ENCODE peak calls at places on chromosomes 2 and 18, in five cellular contexts. One of them, this sample, is unnamed.
A peak's percentile ranks its signal among the peaks of the same experiment; 100 is the strongest.

GRCh38 chr2:33395660-33396249 is 80.7 kb upstream of the RASGRP3 start:
- DNase-seq in HepG2: peak; percentile 18
- DNase-seq in H1: no peak
- DNase-seq in K562: peak; percentile 56
- DNase-seq in GM12891: no peak
- DNase-seq in this sample: no peak

GRCh38 chr2:53593891-53594585 is 173.6 kb upstream of the CHAC2 start:
- DNase-seq in GM12891: no peak
- DNase-seq in K562: no peak
- DNase-seq in HepG2: no peak
- DNase-seq in H1: no peak
- DNase-seq in this sample: no peak

GRCh38 chr18:62773691-62774090 is 58.4 kb downstream of the PHLPP1 start:
- DNase-seq in H1: no peak
- DNase-seq in GM12891: no peak
- DNase-seq in K562: no peak
- DNase-seq in HepG2: no peak
- DNase-seq in this sample: no peak

GRCh38 chr2:8628179-8628869 is 53.5 kb upstream of the ID2 start:
- DNase-seq in HepG2: no peak
- DNase-seq in GM12891: peak; percentile 42
- DNase-seq in K562: peak; percentile 40
- DNase-seq in H1: no peak
- DNase-seq in this sample: no peak

GRCh38 chr18:44917865-44918476 is 237.3 kb downstream of the SETBP1 start:
- DNase-seq in HepG2: peak; percentile 10
- DNase-seq in H1: no peak
- DNase-seq in K562: no peak
- DNase-seq in GM12891: no peak
- DNase-seq in this sample: no peak

GRCh38 chr2:228747478-228747877 is 523.6 kb downstream of the PID1 start:
- DNase-seq in K562: no peak
- DNase-seq in HepG2: no peak
- DNase-seq in GM12891: no peak
- DNase-seq in H1: no peak
- DNase-seq in this sample: no peak

GRCh38 chr2:46036929-46037328 is 260.3 kb upstream of the EPAS1 start:
- DNase-seq in H1: no peak
- DNase-seq in HepG2: no peak
- DNase-seq in GM12891: no peak
- DNase-seq in K562: no peak
- DNase-seq in this sample: no peak

GRCh38 chr2:86441392-86441788 is 219 bp downstream of the KDM3A start:
- DNase-seq in HepG2: no peak
- DNase-seq in K562: no peak
- DNase-seq in GM12891: no peak
- DNase-seq in H1: no peak
- DNase-seq in this sample: no peak

GRCh38 chr18:52160652-52161051 is 179.3 kb upstream of the DCC start:
- DNase-seq in GM12891: no peak
- DNase-seq in HepG2: no peak
- DNase-seq in K562: no peak
- DNase-seq in H1: peak; percentile 15
- DNase-seq in this sample: no peak

GRCh38 chr18:79798346-79798998 is 734 bp downstream of the KCNG2 start:
- DNase-seq in HepG2: no peak
- DNase-seq in K562: no peak
- DNase-seq in GM12891: no peak
- DNase-seq in H1: no peak
- DNase-seq in this sample: no peak

GRCh38 chr2:202360646-202361045 is 15.5 kb upstream of the BMPR2 start:
- DNase-seq in K562: no peak
- DNase-seq in HepG2: no peak
- DNase-seq in GM12891: no peak
- DNase-seq in H1: no peak
- DNase-seq in this sample: no peak

GRCh38 chr2:106127282-106127771 is 66.8 kb downstream of the UXS1 start:
- DNase-seq in HepG2: peak; percentile 66
- DNase-seq in GM12891: no peak
- DNase-seq in K562: no peak
- DNase-seq in H1: no peak
- DNase-seq in this sample: no peak

GRCh38 chr2:121485039-121485438 is 45.6 kb upstream of the RNU4ATAC start:
- DNase-seq in HepG2: no peak
- DNase-seq in H1: no peak
- DNase-seq in K562: no peak
- DNase-seq in GM12891: no peak
- DNase-seq in this sample: no peak

GRCh38 chr2:42192010-42192373 is 22.8 kb downstream of the EML4 start:
- DNase-seq in H1: no peak
- DNase-seq in HepG2: no peak
- DNase-seq in K562: no peak
- DNase-seq in GM12891: no peak
- DNase-seq in this sample: no peak

GRCh38 chr2:237324446-237325236 is 89.3 kb downstream of the COL6A3 start:
- DNase-seq in K562: no peak
- DNase-seq in GM12891: no peak
- DNase-seq in HepG2: no peak
- DNase-seq in H1: no peak
- DNase-seq in this sample: no peak

GRCh38 chr2:60486067-60486466 is 67.4 kb downstream of the BCL11A start:
- DNase-seq in HepG2: no peak
- DNase-seq in K562: no peak
- DNase-seq in H1: no peak
- DNase-seq in GM12891: no peak
- DNase-seq in this sample: no peak

GRCh38 chr2:138267161-138267901 is 234.2 kb upstream of the SPOPL start:
- DNase-seq in HepG2: no peak
- DNase-seq in GM12891: no peak
- DNase-seq in K562: no peak
- DNase-seq in H1: no peak
- DNase-seq in this sample: no peak

GRCh38 chr2:16774980-16775963 is 109.6 kb upstream of the CYRIA start:
- DNase-seq in H1: no peak
- DNase-seq in K562: no peak
- DNase-seq in GM12891: no peak
- DNase-seq in HepG2: peak; percentile 41
- DNase-seq in this sample: no peak

GRCh38 chr2:188207554-188207953 is 84.1 kb upstream of the GULP1 start:
- DNase-seq in H1: no peak
- DNase-seq in HepG2: no peak
- DNase-seq in GM12891: no peak
- DNase-seq in K562: no peak
- DNase-seq in this sample: no peak

GRCh38 chr18:49812321-49813070 is 837 bp downstream of the ACAA2 start:
- DNase-seq in GM12891: no peak
- DNase-seq in H1: no peak
- DNase-seq in K562: no peak
- DNase-seq in HepG2: no peak
- DNase-seq in this sample: no peak

GRCh38 chr18:58992301-58993231 is 127.9 kb downstream of the ZNF532 start:
- DNase-seq in GM12891: no peak
- DNase-seq in K562: no peak
- DNase-seq in H1: no peak
- DNase-seq in HepG2: no peak
- DNase-seq in this sample: no peak

GRCh38 chr2:138059487-138059886 is 95.2 kb downstream of the HNMT start:
- DNase-seq in HepG2: no peak
- DNase-seq in K562: no peak
- DNase-seq in H1: no peak
- DNase-seq in GM12891: no peak
- DNase-seq in this sample: no peak

GRCh38 chr2:157874278-157874825 is 1.8 kb downstream of the ACVR1 start:
- DNase-seq in GM12891: no peak
- DNase-seq in K562: no peak
- DNase-seq in H1: no peak
- DNase-seq in HepG2: no peak
- DNase-seq in this sample: no peak

GRCh38 chr2:16215892-16216554 is 275.7 kb downstream of the MYCN start:
- DNase-seq in K562: no peak
- DNase-seq in H1: no peak
- DNase-seq in GM12891: no peak
- DNase-seq in HepG2: no peak
- DNase-seq in this sample: no peak

GRCh38 chr18:23990474-23991410 is 23.8 kb upstream of the TTC39C start:
- DNase-seq in H1: no peak
- DNase-seq in K562: no peak
- DNase-seq in GM12891: no peak
- DNase-seq in HepG2: no peak
- DNase-seq in this sample: no peak

GRCh38 chr2:136175466-136175865 is 57.5 kb upstream of the CXCR4 start:
- DNase-seq in H1: no peak
- DNase-seq in HepG2: no peak
- DNase-seq in GM12891: no peak
- DNase-seq in K562: no peak
- DNase-seq in this sample: no peak

GRCh38 chr18:12946549-12947354 is 1.1 kb upstream of the SEH1L start:
- DNase-seq in HepG2: peak; percentile 93
- DNase-seq in GM12891: peak; percentile 11
- DNase-seq in K562: peak; percentile 26
- DNase-seq in H1: no peak
- DNase-seq in this sample: no peak

GRCh38 chr2:85380048-85380447 is 25.5 kb downstream of the ELMOD3 start:
- DNase-seq in GM12891: no peak
- DNase-seq in HepG2: no peak
- DNase-seq in K562: no peak
- DNase-seq in H1: no peak
- DNase-seq in this sample: no peak

GRCh38 chr18:35588995-35589394 is 7.5 kb downstream of the GALNT1 start:
- DNase-seq in H1: peak; percentile 46
- DNase-seq in GM12891: no peak
- DNase-seq in K562: no peak
- DNase-seq in HepG2: peak; percentile 35
- DNase-seq in this sample: no peak

GRCh38 chr2:148967484-148967883 is 71.0 kb upstream of the LYPD6B start:
- DNase-seq in K562: no peak
- DNase-seq in H1: no peak
- DNase-seq in GM12891: no peak
- DNase-seq in HepG2: no peak
- DNase-seq in this sample: no peak

GRCh38 chr2:133439281-133439920 is 128.9 kb downstream of the NCKAP5 start:
- DNase-seq in HepG2: no peak
- DNase-seq in K562: no peak
- DNase-seq in H1: no peak
- DNase-seq in GM12891: no peak
- DNase-seq in this sample: no peak

GRCh38 chr18:75210274-75211001 is at the start of gene TSHZ1:
- DNase-seq in K562: peak; percentile 20
- DNase-seq in HepG2: peak; percentile 85
- DNase-seq in GM12891: no peak
- DNase-seq in H1: no peak
- DNase-seq in this sample: no peak
- TF ChIP-seq POLR2A in K562: peak; percentile 73
- TF ChIP-seq POLR2A in HepG2: peak; percentile 59
- TF ChIP-seq POLR2A in GM12891: peak; percentile 57
- TF ChIP-seq POLR2A in H1: no peak
- TF ChIP-seq POLR2A in this sample: peak; percentile 72

GRCh38 chr2:196266351-196266750 is 95.0 kb upstream of the STK17B start:
- DNase-seq in HepG2: no peak
- DNase-seq in K562: no peak
- DNase-seq in GM12891: no peak
- DNase-seq in H1: no peak
- DNase-seq in this sample: no peak

GRCh38 chr2:196266855-196267254 is 95.5 kb upstream of the STK17B start:
- DNase-seq in K562: no peak
- DNase-seq in GM12891: no peak
- DNase-seq in HepG2: no peak
- DNase-seq in H1: no peak
- DNase-seq in this sample: no peak

GRCh38 chr2:196268022-196268421 is 96.6 kb upstream of the STK17B start:
- DNase-seq in GM12891: no peak
- DNase-seq in K562: no peak
- DNase-seq in HepG2: no peak
- DNase-seq in H1: no peak
- DNase-seq in this sample: no peak

GRCh38 chr2:196271786-196272185 is 100.4 kb upstream of the STK17B start:
- DNase-seq in GM12891: no peak
- DNase-seq in K562: no peak
- DNase-seq in HepG2: no peak
- DNase-seq in H1: no peak
- DNase-seq in this sample: no peak

GRCh38 chr2:196268538-196269338 is 97.4 kb upstream of the STK17B start:
- DNase-seq in H1: no peak
- DNase-seq in K562: no peak
- DNase-seq in HepG2: peak; percentile 23
- DNase-seq in GM12891: no peak
- DNase-seq in this sample: no peak
- TF ChIP-seq POLR2AphosphoS5 in H1: no peak
- TF ChIP-seq POLR2AphosphoS5 in K562: no peak
- TF ChIP-seq POLR2AphosphoS5 in HepG2: no peak
- TF ChIP-seq POLR2AphosphoS5 in GM12891: no peak
- TF ChIP-seq POLR2AphosphoS5 in this sample: no peak

GRCh38 chr2:96967964-96968363 is 18.4 kb downstream of the FAM178B start:
- DNase-seq in H1: no peak
- DNase-seq in K562: no peak
- DNase-seq in HepG2: no peak
- DNase-seq in GM12891: no peak
- DNase-seq in this sample: no peak

GRCh38 chr2:96964221-96964905 is 22.0 kb downstream of the FAM178B start:
- DNase-seq in HepG2: no peak
- DNase-seq in H1: no peak
- DNase-seq in K562: no peak
- DNase-seq in GM12891: no peak
- DNase-seq in this sample: no peak

GRCh38 chr2:96967436-96967835 is 18.9 kb downstream of the FAM178B start:
- DNase-seq in K562: no peak
- DNase-seq in HepG2: no peak
- DNase-seq in GM12891: no peak
- DNase-seq in H1: no peak
- DNase-seq in this sample: no peak

GRCh38 chr2:96963316-96963715 is 23.1 kb downstream of the FAM178B start:
- DNase-seq in HepG2: no peak
- DNase-seq in K562: no peak
- DNase-seq in GM12891: no peak
- DNase-seq in H1: no peak
- DNase-seq in this sample: no peak

GRCh38 chr2:96965781-96966514 is 20.4 kb downstream of the FAM178B start:
- DNase-seq in K562: no peak
- DNase-seq in H1: no peak
- DNase-seq in HepG2: no peak
- DNase-seq in GM12891: no peak
- DNase-seq in this sample: no peak
- TF ChIP-seq TAF1 in K562: no peak
- TF ChIP-seq TAF1 in H1: no peak
- TF ChIP-seq TAF1 in HepG2: no peak
- TF ChIP-seq TAF1 in GM12891: no peak
- TF ChIP-seq TAF1 in this sample: no peak

DNA sequence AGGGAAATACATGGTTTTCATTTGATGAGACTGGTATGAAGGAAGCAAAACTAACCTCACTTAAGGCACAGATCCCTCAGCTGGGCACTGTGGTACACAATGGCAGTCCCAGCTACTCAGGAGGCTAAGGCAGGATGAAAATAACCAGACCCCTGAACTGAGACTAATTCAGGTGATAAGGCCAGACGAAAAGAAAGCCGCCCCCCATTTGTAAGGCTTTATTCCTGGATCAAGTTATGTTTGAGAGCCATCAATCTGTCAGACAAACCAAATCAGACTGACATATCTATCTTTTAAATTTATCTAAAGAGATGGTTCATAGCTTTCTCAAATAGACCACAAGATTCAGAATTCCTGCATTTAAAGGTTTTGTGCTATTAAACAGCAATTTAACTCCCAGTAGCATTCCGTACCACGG is 4.1 kb downstream of the SRSF7 start:
- DNase-seq in K562: no peak
- DNase-seq in H1: no peak
- DNase-seq in GM12891: no peak
- DNase-seq in HepG2: no peak
- DNase-seq in this sample: no peak
- TF ChIP-seq POLR2A in K562: no peak
- TF ChIP-seq POLR2A in H1: peak; percentile 57
- TF ChIP-seq POLR2A in GM12891: peak; percentile 45
- TF ChIP-seq POLR2A in HepG2: no peak
- TF ChIP-seq POLR2A in this sample: peak; percentile 37

This sample was measured in GM12892.